ENCODE peak calls at places on chromosomes 12 and 14, in five cellular contexts. P is GM23248, S is MM.1S, N is GM23338, H is HCT116. C is an unnamed sample.

GRCh38 chr12:44571031-44571550 is 305.0 kb downstream of the NELL2 start:
- DNase-seq in P (no peak), N (no peak), H (no peak), S (no peak), C (no peak)

GRCh38 chr12:7498832-7499231 is 4.7 kb downstream of the CD163 start:
- DNase-seq in N (no peak), H (no peak), S (no peak), P (peak; percentile 91), C (no peak)

GRCh38 chr12:120290541-120291312 is 976 bp downstream of the RNU4-2 start:
- DNase-seq in S (peak; percentile 26), P (peak; percentile 67), N (peak; percentile 50), H (no peak), C (no peak)

GRCh38 chr12:10331642-10332239 is 24.1 kb downstream of the KLRD1 start:
- DNase-seq in H (peak; percentile 56), N (peak; percentile 72), P (peak; percentile 75), S (peak; percentile 50), C (peak; percentile 78)

GRCh38 chr12:18146375-18146774 is 56.4 kb upstream of the RERGL start:
- DNase-seq in S (no peak), N (no peak), H (no peak), P (peak; percentile 10), C (no peak)

GRCh38 chr12:98416845-98417244 is 98.5 kb upstream of the TMPO start:
- DNase-seq in H (no peak), S (no peak), P (peak; percentile 64), N (peak; percentile 41), C (peak; percentile 25)

GRCh38 chr12:124779161-124780141 is 84.2 kb downstream of the SCARB1 start:
- DNase-seq in N (no peak), P (no peak), H (no peak), S (no peak), C (peak; percentile 87)

GRCh38 chr14:24695265-24696241 is 61.6 kb upstream of the GZMB start:
- DNase-seq in P (no peak), H (no peak), N (no peak), S (no peak), C (peak; percentile 39)

GRCh38 chr14:23028800-23029199 is 5.9 kb downstream of the PSMB5 start:
- DNase-seq in P (peak; percentile 39), H (no peak), N (no peak), S (no peak), C (no peak)

GRCh38 chr12:7158866-7159600 is 28.9 kb downstream of the CLSTN3 start:
- DNase-seq in N (no peak), S (no peak), H (no peak), P (no peak), C (no peak)

GRCh38 chr14:103746706-103747105 is 31.1 kb downstream of the ZFYVE21 start:
- DNase-seq in H (no peak), S (no peak), N (no peak), P (peak; percentile 60), C (no peak)
- H2AFZ ChIP-seq in H (no peak overlapping the region), S (no peak overlapping the region), N (no peak overlapping the region), P (no peak overlapping the region), C (no peak overlapping the region)

DNA sequence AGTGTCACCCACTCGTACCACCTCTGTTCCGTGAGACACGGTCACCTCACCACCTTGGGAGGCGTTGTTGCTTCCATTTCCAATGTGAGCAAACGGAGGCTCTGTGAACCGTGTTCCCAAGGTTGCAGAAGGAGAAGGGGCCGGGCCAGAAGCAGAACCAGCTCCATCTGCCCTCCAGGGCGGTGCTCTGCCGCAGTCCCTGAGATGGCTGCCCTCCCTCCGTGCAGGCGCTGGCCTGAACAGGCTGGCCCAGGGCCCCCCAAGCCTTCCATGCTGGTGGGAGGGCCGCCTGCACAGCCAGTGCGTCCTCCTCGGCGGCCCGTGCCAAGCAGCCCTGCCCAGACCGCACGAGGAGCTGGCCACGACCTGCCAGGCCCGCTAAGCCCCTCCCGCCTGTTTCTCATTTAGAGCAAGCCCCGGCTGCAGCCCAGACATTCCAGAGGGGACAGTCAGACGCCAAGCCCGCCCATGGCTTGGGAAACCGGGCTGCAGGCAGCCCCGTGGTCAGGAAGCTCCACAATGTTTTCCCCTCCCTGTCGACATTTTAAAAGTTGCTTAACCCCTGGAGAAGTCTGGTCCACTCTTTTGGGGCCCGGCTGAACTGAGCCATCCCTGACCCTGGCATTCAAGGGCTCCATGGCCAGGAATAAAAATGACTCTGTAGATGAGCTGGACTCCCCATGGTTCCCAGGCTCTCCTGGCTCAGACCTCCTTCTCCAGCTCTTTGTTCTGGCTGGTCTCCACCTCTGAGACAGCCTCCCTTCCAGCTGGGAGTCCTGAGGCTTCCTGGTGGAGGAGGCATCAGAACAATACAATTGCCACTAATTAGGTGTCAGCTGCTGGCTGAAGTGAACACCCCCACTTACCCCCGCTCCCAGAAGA is 236.0 kb downstream of the BCL11B start:
- DNase-seq in P (peak; percentile 99), H (peak; percentile 19), S (no peak), N (peak; percentile 82), C (no peak)
- TF ChIP-seq EZH2phosphoT487 in P (no peak), H (no peak), S (no peak), N (no peak), C (no peak)

GRCh38 chr14:76413106-76413961 is 37.4 kb downstream of the ESRRB start:
- DNase-seq in H (no peak), P (no peak), N (no peak), S (no peak), C (no peak)
- H2AFZ ChIP-seq in H (no peak overlapping the region), P (no peak overlapping the region), N (peak overlapping the region; percentile 84), S (no peak overlapping the region), C (no peak overlapping the region)

DNA sequence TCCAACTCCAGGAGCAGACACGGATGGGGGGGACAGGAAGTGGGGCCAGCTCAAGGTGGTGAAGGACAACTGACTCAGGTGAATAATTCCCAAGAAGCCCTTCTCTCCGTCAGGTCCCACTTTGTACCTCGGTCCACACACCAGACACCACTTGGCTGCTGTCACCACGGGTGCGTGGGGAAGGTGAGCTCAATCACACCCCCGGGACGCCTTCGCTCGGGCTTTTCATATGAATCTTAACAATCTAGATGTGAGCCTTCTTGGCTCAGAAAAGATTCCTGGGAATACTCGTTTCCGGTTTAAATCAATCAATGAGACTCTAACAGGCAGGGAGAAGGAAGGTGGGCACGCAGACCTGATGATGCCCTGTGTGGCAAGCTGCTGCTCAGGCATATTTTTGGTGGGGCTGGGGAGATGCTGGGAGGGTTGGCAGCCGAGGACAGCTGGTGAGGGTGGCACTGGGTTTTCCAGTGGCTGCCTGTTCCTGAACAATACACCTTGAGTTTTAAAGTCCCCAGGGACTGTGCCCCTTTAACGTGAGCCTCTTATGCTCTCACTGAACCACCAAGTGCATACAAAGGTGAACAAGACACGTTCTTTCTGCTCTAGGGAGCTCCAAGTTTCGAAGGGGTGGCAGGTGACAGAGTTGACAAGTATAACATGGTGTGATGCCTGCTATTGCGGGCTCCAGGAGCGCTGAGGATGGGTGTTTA is 5.1 kb downstream of the TESC start:
- DNase-seq in N (no peak), S (no peak), H (no peak), P (no peak), C (no peak)
- TF ChIP-seq EZH2phosphoT487 in N (no peak), S (no peak), H (no peak), P (no peak), C (no peak)

DNA sequence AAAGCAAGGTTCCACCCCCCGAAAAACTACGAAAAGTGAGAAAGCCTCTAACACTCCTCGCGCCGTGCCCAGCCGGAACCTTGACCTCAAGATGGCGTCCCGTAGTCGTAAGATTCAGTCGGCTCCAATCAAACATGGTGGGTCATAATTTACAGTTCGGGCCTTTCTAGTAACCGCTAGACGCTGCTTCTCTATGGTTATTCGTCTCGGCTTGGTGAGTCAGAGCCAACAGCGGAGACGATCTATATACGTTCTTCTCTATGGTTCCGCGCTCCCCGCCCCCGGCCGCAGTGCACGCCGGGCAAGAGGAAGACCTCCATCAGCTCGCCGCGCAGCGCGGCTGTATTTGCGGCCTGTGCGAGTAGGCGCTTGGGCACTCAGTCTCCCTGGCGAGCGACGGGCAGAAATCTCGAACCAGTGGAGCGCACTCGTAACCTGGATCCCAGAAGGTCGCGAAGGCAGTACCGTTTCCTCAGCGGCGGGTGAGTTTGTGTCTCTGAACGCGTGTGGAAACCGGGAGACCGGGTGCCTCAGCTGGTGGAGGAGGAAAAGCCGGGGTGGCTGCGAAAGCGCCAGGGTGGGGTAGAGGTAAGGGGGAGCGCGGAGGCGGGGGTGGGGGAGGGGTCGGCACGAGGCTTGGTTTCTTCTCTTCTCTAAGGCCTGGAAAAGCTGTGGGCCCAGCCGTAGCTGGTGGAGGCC is at the start of gene RBM25:
- DNase-seq in H (peak; percentile 99), P (peak; percentile 99), N (peak; percentile 99), S (peak; percentile 92), C (peak; percentile 99)
- H2AFZ ChIP-seq in H (peak within 1 kb of the TSS; percentile 58), P (peak within 1 kb of the TSS; percentile 98), N (no peak within 1 kb of the TSS), S (peak within 1 kb of the TSS; percentile 78), C (peak within 1 kb of the TSS; percentile 96)

GRCh38 chr12:88328056-88328455 is 185.9 kb downstream of the TMTC3 start:
- DNase-seq in S (no peak), N (no peak), P (no peak), H (no peak), C (no peak)

GRCh38 chr12:88325828-88326214 is 183.7 kb downstream of the TMTC3 start:
- DNase-seq in N (no peak), H (no peak), P (peak; percentile 77), S (no peak), C (no peak)

GRCh38 chr12:88325076-88325827 is 183.1 kb downstream of the TMTC3 start:
- DNase-seq in H (no peak), N (no peak), P (peak; percentile 89), S (no peak), C (no peak)
- TF ChIP-seq EZH2phosphoT487 in H (no peak), N (no peak), P (peak; percentile 55), S (no peak), C (no peak)

GRCh38 chr12:122421263-122421814 is 1.1 kb downstream of the CLIP1 start:
- DNase-seq in N (no peak), S (peak; percentile 14), P (peak; percentile 76), H (no peak), C (peak; percentile 48)
- H2AFZ ChIP-seq in N (peak overlapping the region; percentile 94), S (peak overlapping the region; percentile 78), P (peak overlapping the region; percentile 58), H (no peak overlapping the region), C (peak overlapping the region; percentile 83)

GRCh38 chr12:116631619-116632018 is 72.4 kb downstream of the MAP1LC3B2 start:
- DNase-seq in P (no peak), H (no peak), N (peak; percentile 34), S (no peak), C (no peak)
- TF ChIP-seq EZH2phosphoT487 in P (no peak), H (no peak), N (no peak), S (no peak), C (no peak)

GRCh38 chr14:51609987-51610283 is 41.8 kb upstream of the FRMD6 start:
- DNase-seq in N (no peak), P (peak; percentile 53), H (no peak), S (peak; percentile 64), C (no peak)
- H2AFZ ChIP-seq in N (peak overlapping the region; percentile 84), P (no peak overlapping the region), H (no peak overlapping the region), S (no peak overlapping the region), C (no peak overlapping the region)